ENCODE peak calls at places on chromosome 2, in eight cellular contexts. L is thoracic aorta; M is heart left ventricle; B is CD8-positive, alpha-beta T cell; V is progenitor cell of endocrine pancreas; W is fibroblast of pulmonary artery; U is mucosa of descending colon; Z is right lobe of liver. N is an unnamed sample.

GRCh38 chr2:49973917-49974368 is 819.6 kb upstream of the FSHR start:
- DNase-seq in W (peak; percentile 24), U (peak; percentile 24), B (peak; percentile 30), Z (peak; percentile 43), M (peak; percentile 50), V (peak; percentile 12), L (no peak), N (no peak)

GRCh38 chr2:100107911-100108647 is 34.3 kb downstream of the AFF3 start:
- DNase-seq in W (no peak), V (no peak), Z (no peak), M (no peak), L (no peak), U (no peak), B (no peak), N (no peak)

GRCh38 chr2:217085543-217085942 is 225.7 kb upstream of the TNP1 start:
- DNase-seq in V (no peak), L (no peak), U (no peak), Z (no peak), W (no peak), B (no peak), M (no peak), N (no peak)

GRCh38 chr2:39658371-39658770 is 7.3 kb upstream of the TMEM178A start:
- DNase-seq in L (no peak), U (no peak), B (no peak), Z (no peak), M (no peak), W (no peak), V (no peak), N (no peak)

GRCh38 chr2:212646698-212647097 is 108.1 kb upstream of the ERBB4 start:
- DNase-seq in L (no peak), B (no peak), V (no peak), Z (no peak), W (peak; percentile 24), M (no peak), U (no peak), N (no peak)

GRCh38 chr2:241659150-241659739 is 21.8 kb downstream of the ATG4B start:
- DNase-seq in L (no peak), B (no peak), V (peak; percentile 30), U (peak; percentile 68), Z (peak; percentile 68), W (peak; percentile 87), M (peak; percentile 34), N (no peak)

GRCh38 chr2:142142595-142142994 is 11.8 kb upstream of the LRP1B start:
- DNase-seq in L (no peak), W (no peak), Z (no peak), B (no peak), U (no peak), V (no peak), M (no peak), N (no peak)

GRCh38 chr2:157837851-157838441 is 38.2 kb downstream of the ACVR1 start:
- DNase-seq in W (peak; percentile 52), V (no peak), M (peak; percentile 27), L (no peak), Z (peak; percentile 73), U (no peak), B (no peak), N (no peak)

GRCh38 chr2:85503611-85504433 is 35.1 kb upstream of the MAT2A start:
- DNase-seq in W (peak; percentile 24), M (no peak), U (no peak), B (no peak), L (no peak), Z (peak; percentile 60), V (no peak), N (no peak)

GRCh38 chr2:37615808-37616673 is 55.4 kb downstream of the CDC42EP3 start:
- DNase-seq in L (no peak), B (peak; percentile 65), Z (no peak), V (no peak), U (peak; percentile 57), W (no peak), M (no peak), N (no peak)

GRCh38 chr2:14944562-14945346 is 312.2 kb downstream of the LRATD1 start:
- DNase-seq in L (no peak), V (no peak), Z (no peak), M (no peak), U (no peak), W (peak; percentile 1), B (no peak), N (no peak)

GRCh38 chr2:157150747-157151146 is 106.8 kb upstream of the GALNT5 start:
- DNase-seq in M (no peak), L (no peak), W (peak; percentile 28), Z (no peak), U (no peak), V (no peak), B (no peak), N (no peak)

GRCh38 chr2:62363166-62363565 is 142.8 kb downstream of the TMEM17 start:
- DNase-seq in Z (no peak), V (no peak), M (no peak), L (no peak), B (no peak), W (no peak), U (no peak), N (no peak)

GRCh38 chr2:60394467-60394866 is 159.0 kb downstream of the BCL11A start:
- DNase-seq in M (no peak), V (no peak), B (no peak), U (no peak), W (no peak), L (no peak), Z (no peak), N (no peak)

GRCh38 chr2:130353291-130354134 is 2.3 kb upstream of the PTPN18 start:
- DNase-seq in U (no peak), V (no peak), W (no peak), B (no peak), M (no peak), Z (no peak), L (no peak), N (no peak)

GRCh38 chr2:38432827-38433606 is 55.9 kb upstream of the ATL2 start:
- DNase-seq in V (no peak), L (no peak), W (peak; percentile 4), Z (peak; percentile 90), M (no peak), U (no peak), B (no peak), N (no peak)

GRCh38 chr2:43110442-43110871 is 115.9 kb downstream of the ZFP36L2 start:
- DNase-seq in M (no peak), W (peak; percentile 81), V (no peak), U (no peak), L (no peak), B (no peak), Z (no peak), N (no peak)

GRCh38 chr2:127410871-127411396 is 7.3 kb upstream of the PROC start:
- DNase-seq in W (peak; percentile 69), M (no peak), Z (no peak), B (no peak), L (no peak), U (no peak), V (no peak), N (no peak)

GRCh38 chr2:8352300-8352699 is 329.6 kb upstream of the ID2 start:
- DNase-seq in V (no peak), L (no peak), W (no peak), M (no peak), U (no peak), Z (no peak), B (no peak), N (no peak)

GRCh38 chr2:232473467-232473890 is 14.2 kb downstream of the ECEL1 start:
- DNase-seq in Z (no peak), M (no peak), L (no peak), B (no peak), W (peak; percentile 21), V (no peak), U (peak; percentile 4), N (no peak)

GRCh38 chr2:51960846-51961335 is 929.0 kb upstream of the NRXN1 start:
- DNase-seq in M (no peak), U (no peak), V (no peak), Z (no peak), L (no peak), B (no peak), W (no peak), N (no peak)

GRCh38 chr2:226354434-226354833 is 445.2 kb downstream of the IRS1 start:
- DNase-seq in V (no peak), M (peak; percentile 10), U (no peak), L (no peak), W (peak; percentile 55), Z (no peak), B (no peak), N (no peak)

GRCh38 chr2:636649-637405 is 40.4 kb downstream of the TMEM18 start:
- DNase-seq in W (peak; percentile 70), L (no peak), M (peak; percentile 42), V (peak; percentile 55), B (peak; percentile 47), U (peak; percentile 66), Z (peak; percentile 66), N (peak; percentile 41)

GRCh38 chr2:181104512-181105121 is 124.2 kb downstream of the UBE2E3 start:
- DNase-seq in V (no peak), B (no peak), W (peak; percentile 87), L (no peak), Z (no peak), U (no peak), M (no peak), N (no peak)

GRCh38 chr2:202599105-202599504 is 35.7 kb upstream of the FAM117B start:
- DNase-seq in U (no peak), V (no peak), B (no peak), W (no peak), Z (no peak), L (no peak), M (no peak), N (no peak)

GRCh38 chr2:6452702-6453481 is 412.8 kb downstream of the CMPK2 start:
- DNase-seq in V (no peak), L (no peak), M (no peak), U (no peak), W (no peak), B (no peak), Z (no peak), N (no peak)
- TF ChIP-seq CTCF in V (no peak), L (no peak), M (no peak), U (no peak), W (no peak), B (no peak), Z (no peak), N (no peak)

GRCh38 chr2:238974510-238975166 is 126.8 kb downstream of the TWIST2 start:
- DNase-seq in V (no peak), U (no peak), W (peak; percentile 94), Z (no peak), B (no peak), M (no peak), L (no peak), N (no peak)
- TF ChIP-seq CTCF in V (no peak), U (no peak), W (peak; percentile 67), Z (no peak), B (no peak), M (no peak), L (no peak), N (no peak)

DNA sequence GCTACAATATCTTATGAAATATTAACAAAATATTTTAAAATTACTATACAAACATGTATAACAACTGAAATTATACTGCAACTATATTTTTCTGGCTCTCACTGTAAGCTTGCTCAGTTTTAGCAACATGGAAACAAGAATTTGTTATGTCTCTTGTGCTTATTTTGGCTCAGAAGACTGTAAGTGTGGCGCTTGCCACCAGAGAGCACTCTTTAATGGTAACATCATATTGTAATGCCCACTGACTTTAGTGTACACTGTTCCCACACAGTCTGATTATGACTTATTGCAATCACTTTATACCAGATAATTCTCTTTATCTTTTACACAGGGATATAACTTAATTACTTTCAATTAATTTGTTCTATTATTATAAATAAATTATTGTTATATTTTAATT is 1500.6 kb upstream of the TMEFF2 start:
- DNase-seq in U (no peak), V (no peak), Z (no peak), B (no peak), W (peak; percentile 81), L (no peak), M (no peak), N (no peak)
- TF ChIP-seq CTCF in U (no peak), V (peak; percentile 53), Z (no peak), B (no peak), W (peak; percentile 83), L (no peak), M (no peak), N (peak; percentile 62)

GRCh38 chr2:3264010-3264744 is 113.4 kb downstream of the EIPR1 start:
- DNase-seq in M (no peak), W (no peak), Z (no peak), L (no peak), V (no peak), B (no peak), U (no peak), N (no peak)
- TF ChIP-seq CTCF in M (no peak), W (no peak), Z (no peak), L (no peak), V (no peak), B (no peak), U (no peak), N (no peak)